ENCODE peak calls at places on chromosomes 1 and 21, in nine cellular contexts. R, Y, Q, L, F, W, O, G and D are unnamed samples.

GRCh38 chr1:102120910-102121309 is 124.2 kb upstream of the OLFM3 start:
- DNase-seq in R (no peak), Y (no peak), Q (no peak), L (no peak), F (no peak), W (no peak), O (no peak), G (no peak), D (no peak)

GRCh38 chr1:5125208-5125607 is 470.8 kb downstream of the AJAP1 start:
- DNase-seq in R (no peak), Y (no peak), Q (no peak), L (no peak), F (no peak), W (no peak), O (no peak), G (no peak), D (no peak)

GRCh38 chr1:198560093-198560638 is 19.7 kb upstream of the ATP6V1G3 start:
- DNase-seq in R (peak), Y (no peak), Q (no peak), L (no peak), F (no peak), W (no peak), O (no peak), G (no peak), D (no peak)

GRCh38 chr1:192905049-192905448 is 96.2 kb downstream of the RGS2 start:
- DNase-seq in R (no peak), Y (no peak), Q (no peak), L (peak), F (no peak), W (no peak), O (no peak), G (no peak), D (no peak)

GRCh38 chr1:115832651-115833050 is 8.3 kb downstream of the NHLH2 start:
- DNase-seq in R (peak), Y (no peak), Q (no peak), L (no peak), F (no peak), W (no peak), O (no peak), G (no peak), D (no peak)

GRCh38 chr1:147633759-147634158 is 36.6 kb downstream of the ACP6 start:
- DNase-seq in R (no peak), Y (no peak), Q (no peak), L (no peak), F (no peak), W (no peak), O (no peak), G (no peak), D (no peak)

GRCh38 chr1:63981408-63981773 is 207.6 kb downstream of the ROR1 start:
- DNase-seq in R (no peak), Y (no peak), Q (no peak), L (no peak), F (no peak), W (no peak), O (no peak), G (no peak), D (no peak)

GRCh38 chr1:35642472-35642955 is 1.2 kb upstream of the PSMB2 start:
- DNase-seq in R (peak), Y (no peak), Q (no peak), L (no peak), F (no peak), W (no peak), O (no peak), G (no peak), D (no peak)

GRCh38 chr1:153353226-153353947 is 4.3 kb upstream of the S100A9 start:
- DNase-seq in R (peak), Y (no peak), Q (peak), L (no peak), F (no peak), W (no peak), O (no peak), G (no peak), D (peak)

GRCh38 chr1:39177641-39178040 is 26.9 kb upstream of the MACF1 start:
- DNase-seq in R (no peak), Y (no peak), Q (no peak), L (no peak), F (peak), W (no peak), O (no peak), G (no peak), D (no peak)

GRCh38 chr21:35711661-35712060 is 348.7 kb downstream of the SETD4 start:
- DNase-seq in R (no peak), Y (no peak), Q (no peak), L (no peak), F (no peak), W (no peak), O (no peak), G (no peak), D (no peak)

GRCh38 chr1:2344121-2344681 is 47.2 kb downstream of the MORN1 start:
- DNase-seq in R (no peak), Y (no peak), Q (no peak), L (no peak), F (no peak), W (no peak), O (no peak), G (no peak), D (no peak)

GRCh38 chr1:210303391-210303790 is 25.3 kb upstream of the HHAT start:
- DNase-seq in R (no peak), Y (no peak), Q (no peak), L (no peak), F (no peak), W (no peak), O (no peak), G (no peak), D (no peak)

GRCh38 chr1:242524571-242525359 is at the start of gene PLD5:
- DNase-seq in R (no peak), Y (peak), Q (peak), L (no peak), F (no peak), W (no peak), O (no peak), G (no peak), D (no peak)

GRCh38 chr1:8408151-8408839 is 90.4 kb downstream of the SLC45A1 start:
- DNase-seq in R (peak), Y (no peak), Q (no peak), L (peak), F (peak), W (no peak), O (peak), G (no peak), D (peak)

GRCh38 chr1:47699492-47700220 is 261.8 kb downstream of the FOXD2 start:
- DNase-seq in R (no peak), Y (no peak), Q (no peak), L (no peak), F (no peak), W (no peak), O (no peak), G (no peak), D (no peak)

GRCh38 chr1:86156571-86157455 is at the start of gene COL24A1:
- DNase-seq in R (no peak), Y (no peak), Q (peak), L (peak), F (peak), W (no peak), O (no peak), G (peak), D (no peak)

GRCh38 chr1:159177273-159177907 is 6.0 kb downstream of the CADM3 start:
- DNase-seq in R (peak), Y (no peak), Q (peak), L (peak), F (peak), W (no peak), O (no peak), G (no peak), D (no peak)

GRCh38 chr1:28322209-28322608 is 6.6 kb upstream of the MED18 start:
- DNase-seq in R (no peak), Y (no peak), Q (no peak), L (no peak), F (no peak), W (no peak), O (no peak), G (no peak), D (no peak)

GRCh38 chr1:33366766-33367487 is 46.0 kb upstream of the A3GALT2 start:
- DNase-seq in R (no peak), Y (peak), Q (no peak), L (no peak), F (no peak), W (no peak), O (no peak), G (no peak), D (no peak)

GRCh38 chr1:228902781-228903572 is 167.7 kb downstream of the RHOU start:
- DNase-seq in R (peak), Y (peak), Q (no peak), L (peak), F (peak), W (no peak), O (peak), G (peak), D (peak)

GRCh38 chr1:85387781-85388180 is 77.2 kb downstream of the DDAH1 start:
- DNase-seq in R (no peak), Y (no peak), Q (no peak), L (no peak), F (no peak), W (no peak), O (no peak), G (no peak), D (no peak)

GRCh38 chr1:85274969-85275453 is 1.4 kb downstream of the BCL10 start:
- DNase-seq in R (peak), Y (no peak), Q (no peak), L (peak), F (peak), W (no peak), O (no peak), G (peak), D (no peak)

GRCh38 chr21:33109574-33110339 is 39.8 kb downstream of the OLIG1 start:
- DNase-seq in R (no peak), Y (peak), Q (peak), L (no peak), F (no peak), W (no peak), O (no peak), G (no peak), D (no peak)

GRCh38 chr1:47930215-47930885 is 66.8 kb downstream of the TRABD2B start:
- DNase-seq in R (no peak), Y (no peak), Q (no peak), L (no peak), F (no peak), W (no peak), O (no peak), G (no peak), D (no peak)

GRCh38 chr1:219581344-219581743 is 31.6 kb downstream of the ZC3H11B start:
- DNase-seq in R (no peak), Y (no peak), Q (no peak), L (no peak), F (no peak), W (no peak), O (no peak), G (no peak), D (no peak)

GRCh38 chr1:110634455-110635281 is 28.5 kb upstream of the KCNA2 start:
- DNase-seq in R (peak), Y (peak), Q (no peak), L (peak), F (peak), W (peak), O (no peak), G (no peak), D (peak)

GRCh38 chr1:13828454-13829151 is 128.6 kb downstream of the PRDM2 start:
- DNase-seq in R (no peak), Y (no peak), Q (peak), L (no peak), F (no peak), W (no peak), O (no peak), G (no peak), D (no peak)